ENCODE peak calls at places on chromosomes 6 and 20, in seven cellular contexts. D, Z, R, M, C, S and L are unnamed samples.

GRCh38 chr6:118565317-118565960 is 17.3 kb downstream of the PLN start:
- DNase-seq in D (no peak), Z (no peak), R (peak), M (no peak), C (peak), S (no peak), L (peak)

GRCh38 chr6:41505084-41506049 is 40.8 kb upstream of the FOXP4 start:
- DNase-seq in D (peak), Z (peak), R (no peak), M (peak), C (peak), S (peak), L (peak)

GRCh38 chr20:7936735-7937078 is 3.6 kb downstream of the HAO1 start:
- DNase-seq in D (no peak), Z (no peak), R (no peak), M (no peak), C (no peak), S (no peak), L (no peak)

GRCh38 chr6:54481096-54481495 is 172.9 kb downstream of the TINAG start:
- DNase-seq in D (no peak), Z (no peak), R (peak), M (no peak), C (no peak), S (no peak), L (no peak)

GRCh38 chr6:130681028-130681427 is 146.2 kb upstream of the SMLR1 start:
- DNase-seq in D (peak), Z (no peak), R (peak), M (no peak), C (peak), S (no peak), L (no peak)

GRCh38 chr20:752263-752662 is 16.0 kb downstream of the SLC52A3 start:
- DNase-seq in D (no peak), Z (no peak), R (no peak), M (no peak), C (no peak), S (no peak), L (no peak)

GRCh38 chr20:45890077-45890996 is 671 bp downstream of the NEURL2 start:
- DNase-seq in D (no peak), Z (peak), R (no peak), M (peak), C (peak), S (peak), L (peak)

GRCh38 chr20:56808119-56808725 is 179.1 kb downstream of the TFAP2C start:
- DNase-seq in D (no peak), Z (no peak), R (no peak), M (no peak), C (no peak), S (no peak), L (no peak)

GRCh38 chr20:35947907-35948306 is 6.4 kb downstream of the SCAND1 start:
- DNase-seq in D (no peak), Z (no peak), R (no peak), M (no peak), C (no peak), S (no peak), L (no peak)

GRCh38 chr6:113805167-113805835 is 51.8 kb upstream of the MARCKS start:
- DNase-seq in D (no peak), Z (no peak), R (no peak), M (no peak), C (no peak), S (no peak), L (peak)
- TF ChIP-seq CTCF in D (no peak), Z (no peak), R (no peak), M (no peak), C (no peak), S (no peak), L (no peak)

DNA sequence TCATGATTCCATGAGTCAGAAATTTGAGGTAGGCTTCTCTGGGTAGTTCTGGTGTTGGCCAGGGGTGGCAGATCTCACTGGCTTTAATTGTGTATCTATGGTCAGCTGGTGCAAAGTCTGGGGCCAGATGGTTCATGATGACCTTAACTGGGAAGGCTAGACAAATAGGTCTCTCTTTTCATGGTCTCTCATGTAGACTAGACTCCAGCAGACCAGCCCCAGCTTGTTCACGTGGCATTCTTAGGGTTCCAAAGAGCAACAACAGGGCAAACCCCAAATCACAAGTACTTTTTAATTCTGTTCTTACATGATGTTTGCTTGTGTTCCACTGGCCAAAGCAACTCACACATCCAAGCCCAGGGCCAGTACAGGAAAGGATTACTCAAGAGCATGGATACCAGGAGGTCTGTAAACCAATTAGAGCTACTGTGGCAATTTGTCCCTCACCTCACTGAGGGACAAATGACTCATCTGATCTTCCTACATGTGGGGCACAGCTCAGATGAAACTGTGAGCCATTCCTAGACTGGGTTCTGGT is 79.5 kb upstream of the PBOV1 start:
- DNase-seq in D (no peak), Z (no peak), R (peak), M (no peak), C (peak), S (no peak), L (no peak)
- TF ChIP-seq CTCF in D (no peak), Z (no peak), R (no peak), M (no peak), C (no peak), S (no peak), L (no peak)

DNA sequence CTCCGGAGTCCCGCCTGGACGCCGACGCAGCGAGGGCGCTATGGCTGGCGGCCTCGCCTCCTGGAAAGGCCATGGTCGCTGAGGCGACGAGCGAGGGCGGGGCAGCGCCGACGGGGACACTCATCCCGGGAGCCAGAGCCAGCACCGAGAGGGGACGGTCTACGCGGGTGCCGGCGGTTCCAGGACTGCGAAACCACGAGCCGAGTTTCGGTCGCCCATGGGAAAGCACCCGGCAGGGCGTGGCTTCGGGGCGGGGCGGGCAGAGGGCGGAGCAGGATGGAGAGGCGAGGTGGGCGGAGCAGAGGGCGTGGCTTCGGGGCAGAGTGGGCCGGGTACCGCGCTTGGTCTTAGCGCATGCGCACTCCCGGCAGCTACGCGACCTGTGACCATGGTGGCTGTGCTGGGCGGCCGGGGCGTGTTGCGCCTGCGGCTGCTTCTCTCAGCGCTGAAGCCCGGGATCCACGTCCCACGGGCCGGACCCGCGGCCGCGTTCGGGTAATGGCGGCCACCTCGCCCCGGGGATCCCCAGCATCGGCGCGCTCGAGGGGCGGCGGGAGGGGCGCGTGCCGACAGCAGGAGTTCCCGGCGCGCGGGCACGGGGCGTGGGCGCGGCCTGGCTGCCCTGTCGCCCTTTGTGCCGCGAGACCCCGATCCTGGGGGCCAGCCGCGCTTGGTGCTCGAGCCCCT is at the start of gene BPHL:
- DNase-seq in D (peak), Z (peak), R (peak), M (peak), C (peak), S (peak), L (peak)
- TF ChIP-seq CTCF in D (no peak), Z (no peak), R (no peak), M (no peak), C (no peak), S (no peak), L (no peak)

GRCh38 chr6:144339859-144340452 is 54.8 kb downstream of the UTRN start:
- DNase-seq in D (no peak), Z (no peak), R (no peak), M (no peak), C (no peak), S (no peak), L (no peak)

GRCh38 chr6:144341831-144342527 is 56.8 kb downstream of the UTRN start:
- DNase-seq in D (no peak), Z (no peak), R (peak), M (no peak), C (no peak), S (no peak), L (no peak)

GRCh38 chr6:144338474-144338873 is 53.3 kb downstream of the UTRN start:
- DNase-seq in D (no peak), Z (no peak), R (no peak), M (no peak), C (no peak), S (no peak), L (no peak)

GRCh38 chr6:144338951-144339681 is 54.0 kb downstream of the UTRN start:
- DNase-seq in D (no peak), Z (no peak), R (no peak), M (no peak), C (no peak), S (no peak), L (no peak)

DNA sequence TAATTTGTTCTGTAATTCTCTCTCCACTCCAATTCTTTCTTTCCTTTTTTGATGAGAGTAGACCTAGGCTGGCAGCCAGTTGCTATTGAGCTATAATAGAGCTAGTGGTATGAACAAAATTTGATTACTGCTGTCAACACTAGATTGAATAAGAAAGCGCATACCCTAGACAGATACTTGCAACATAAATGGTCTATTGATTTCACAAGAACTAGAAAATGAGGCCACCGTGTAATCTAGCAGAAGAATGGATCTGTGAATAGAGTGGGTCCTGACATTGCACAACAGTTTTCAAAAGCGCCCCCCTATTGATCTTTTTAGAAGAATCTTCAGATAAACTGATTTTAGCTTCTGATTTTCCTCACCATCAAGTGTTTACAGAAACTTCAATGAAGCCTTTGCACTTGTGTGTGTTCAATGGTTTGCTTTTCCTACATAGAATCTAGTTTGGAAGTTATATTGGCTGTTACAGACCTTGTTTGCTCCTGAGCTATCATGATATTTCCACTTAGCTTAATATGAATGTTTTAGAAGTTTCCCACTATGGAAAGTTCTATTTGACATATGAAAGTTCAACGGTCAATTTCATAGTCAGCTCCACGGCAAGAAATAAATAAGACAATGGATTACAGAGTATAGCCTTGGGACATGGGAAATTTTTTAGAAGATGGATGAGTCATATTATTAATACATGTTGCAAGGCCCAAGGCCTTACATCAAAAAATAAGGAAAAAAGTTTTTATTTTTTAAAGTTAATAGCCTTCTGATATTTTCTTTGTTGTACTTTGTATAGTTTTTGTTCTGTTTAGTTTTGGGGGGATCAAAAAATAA is 55.6 kb downstream of the UTRN start:
- DNase-seq in D (no peak), Z (no peak), R (peak), M (no peak), C (no peak), S (no peak), L (no peak)
- TF ChIP-seq CTCF in D (no peak), Z (no peak), R (no peak), M (no peak), C (no peak), S (no peak), L (no peak)